ENCODE peak calls at places on chromosomes 13 and 19, in four cellular contexts. One of them, this sample, is unnamed.

GRCh38 chr13:75294110-75294509 is 187.9 kb downstream of the TBC1D4 start:
- DNase-seq in Peyer's patch: no peak
- DNase-seq in HCT116: no peak
- DNase-seq in body of pancreas: no peak
- DNase-seq in this sample: no peak

GRCh38 chr19:31347828-31348314 is 1.4 kb downstream of the TSHZ3 start:
- DNase-seq in Peyer's patch: no peak
- DNase-seq in HCT116: no peak
- DNase-seq in body of pancreas: no peak
- DNase-seq in this sample: no peak

GRCh38 chr13:32252812-32253440 is 62.2 kb downstream of the ZAR1L start:
- DNase-seq in HCT116: no peak
- DNase-seq in Peyer's patch: no peak
- DNase-seq in body of pancreas: no peak
- DNase-seq in this sample: no peak

GRCh38 chr13:30181856-30182651 is 125.3 kb downstream of the KATNAL1 start:
- DNase-seq in Peyer's patch: no peak
- DNase-seq in HCT116: no peak
- DNase-seq in body of pancreas: no peak
- DNase-seq in this sample: no peak

GRCh38 chr19:42965204-42965603 is 28.2 kb upstream of the PSG7 start:
- DNase-seq in Peyer's patch: no peak
- DNase-seq in HCT116: no peak
- DNase-seq in body of pancreas: no peak
- DNase-seq in this sample: no peak

GRCh38 chr13:31945202-31945978 is 86.2 kb upstream of the FRY start:
- DNase-seq in body of pancreas: peak; percentile 85
- DNase-seq in HCT116: no peak
- DNase-seq in Peyer's patch: no peak
- DNase-seq in this sample: peak; percentile 17

GRCh38 chr13:33235078-33235477 is 50.5 kb downstream of the STARD13 start:
- DNase-seq in HCT116: no peak
- DNase-seq in body of pancreas: peak; percentile 44
- DNase-seq in Peyer's patch: no peak
- DNase-seq in this sample: no peak

GRCh38 chr19:15466851-15467733 is 2.7 kb upstream of the RASAL3 start:
- DNase-seq in Peyer's patch: no peak
- DNase-seq in HCT116: no peak
- DNase-seq in body of pancreas: no peak
- DNase-seq in this sample: no peak

GRCh38 chr19:43784251-43784980 is 3.6 kb upstream of the KCNN4 start:
- DNase-seq in Peyer's patch: peak; percentile 61
- DNase-seq in HCT116: peak; percentile 77
- DNase-seq in body of pancreas: peak; percentile 33
- DNase-seq in this sample: no peak

GRCh38 chr13:110028311-110028710 is 241.9 kb upstream of the IRS2 start:
- DNase-seq in HCT116: no peak
- DNase-seq in Peyer's patch: no peak
- DNase-seq in body of pancreas: no peak
- DNase-seq in this sample: no peak

GRCh38 chr19:1851581-1852293 is 3.5 kb upstream of the REXO1 start:
- DNase-seq in body of pancreas: no peak
- DNase-seq in Peyer's patch: peak; percentile 67
- DNase-seq in HCT116: no peak
- DNase-seq in this sample: no peak

GRCh38 chr19:12956446-12957388 is at the start of gene GADD45GIP1:
- DNase-seq in Peyer's patch: peak; percentile 79
- DNase-seq in HCT116: peak; percentile 67
- DNase-seq in body of pancreas: peak; percentile 81
- DNase-seq in this sample: peak; percentile 44

GRCh38 chr19:11942843-11943108 is 17.9 kb downstream of the ZNF700 start:
- DNase-seq in body of pancreas: no peak
- DNase-seq in Peyer's patch: no peak
- DNase-seq in HCT116: no peak
- DNase-seq in this sample: no peak

GRCh38 chr19:11949201-11949600 is 15.6 kb upstream of the ZNF763 start:
- DNase-seq in Peyer's patch: no peak
- DNase-seq in HCT116: no peak
- DNase-seq in body of pancreas: no peak
- DNase-seq in this sample: no peak

GRCh38 chr19:11942008-11942842 is 17.3 kb downstream of the ZNF700 start:
- DNase-seq in Peyer's patch: no peak
- DNase-seq in HCT116: no peak
- DNase-seq in body of pancreas: no peak
- DNase-seq in this sample: no peak

GRCh38 chr19:11948646-11949045 is 16.2 kb upstream of the ZNF763 start:
- DNase-seq in body of pancreas: no peak
- DNase-seq in Peyer's patch: no peak
- DNase-seq in HCT116: no peak
- DNase-seq in this sample: no peak

DNA sequence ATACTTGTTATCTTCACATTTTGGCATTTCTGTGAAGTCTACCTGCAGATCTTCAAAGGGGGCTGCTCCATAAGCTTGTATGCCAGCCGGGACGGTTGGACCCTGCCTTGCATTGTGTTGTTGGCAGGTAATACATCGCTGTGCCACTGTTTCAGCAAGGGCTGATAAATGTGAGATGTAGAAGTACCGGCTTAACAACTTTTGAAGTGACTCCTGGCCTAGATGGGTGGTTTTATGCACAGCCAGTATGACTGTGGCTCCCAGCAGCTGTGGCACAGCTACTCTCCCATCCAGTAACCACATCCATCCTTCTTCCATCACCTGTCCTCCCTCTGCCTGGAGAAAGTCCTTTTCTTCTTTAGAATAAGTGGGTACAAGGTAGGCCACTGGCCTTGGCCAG is 19.7 kb downstream of the ZNF700 start:
- DNase-seq in Peyer's patch: no peak
- DNase-seq in HCT116: no peak
- DNase-seq in body of pancreas: no peak
- DNase-seq in this sample: no peak
- TF ChIP-seq POLR2A in Peyer's patch: no peak
- TF ChIP-seq POLR2A in HCT116: no peak
- TF ChIP-seq POLR2A in body of pancreas: no peak
- TF ChIP-seq POLR2A in this sample: no peak

DNA sequence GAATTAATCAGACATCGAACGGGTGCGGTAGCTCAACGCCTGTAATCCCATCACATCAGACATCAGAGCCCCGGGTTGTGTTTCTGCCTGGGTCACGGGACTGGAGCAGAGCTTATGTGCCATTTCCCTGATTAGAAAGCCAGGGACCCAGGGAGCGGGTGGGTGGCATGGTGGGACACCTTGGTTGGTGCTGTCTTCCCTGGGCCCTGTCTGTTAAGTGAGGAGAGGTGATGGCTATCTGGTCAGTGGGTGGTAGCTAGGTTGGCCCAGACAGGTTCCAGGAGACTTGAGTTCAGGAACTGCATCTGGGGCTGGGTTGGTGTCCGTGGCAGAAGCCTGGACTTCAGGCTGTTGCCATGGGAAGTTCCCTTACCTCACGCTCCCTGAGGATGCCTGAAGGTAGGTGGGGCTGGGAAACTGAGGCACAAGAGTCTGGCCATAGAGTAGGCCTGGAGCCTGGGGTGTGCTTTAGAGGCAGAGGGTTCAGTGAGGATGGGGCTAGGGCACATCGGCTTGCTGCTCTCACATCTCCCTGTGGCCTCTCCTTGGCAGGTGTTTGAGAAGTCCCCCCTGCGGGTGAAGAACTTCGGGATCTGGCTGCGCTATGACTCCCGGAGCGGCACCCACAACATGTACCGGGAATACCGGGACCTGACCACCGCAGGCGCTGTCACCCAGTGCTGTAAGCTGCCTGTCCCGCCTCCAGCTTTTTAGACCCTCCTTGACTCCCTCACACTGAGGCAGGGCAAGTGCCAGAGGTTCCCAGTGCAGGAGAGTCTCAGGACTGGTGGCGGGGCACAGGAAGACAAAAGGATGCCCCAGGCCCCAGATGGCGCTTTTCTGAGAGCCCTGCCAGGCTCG is 2.1 kb downstream of the RPL18A start:
- DNase-seq in HCT116: no peak
- DNase-seq in Peyer's patch: no peak
- DNase-seq in body of pancreas: no peak
- DNase-seq in this sample: no peak
- TF ChIP-seq POLR2A in HCT116: no peak
- TF ChIP-seq POLR2A in Peyer's patch: no peak
- TF ChIP-seq POLR2A in body of pancreas: no peak
- TF ChIP-seq POLR2A in this sample: no peak

GRCh38 chr19:35642798-35643254 is 1.3 kb downstream of the ETV2 start:
- DNase-seq in Peyer's patch: peak; percentile 24
- DNase-seq in HCT116: no peak
- DNase-seq in body of pancreas: no peak
- DNase-seq in this sample: no peak

GRCh38 chr19:35641515-35642151 is at the start of gene ETV2:
- DNase-seq in HCT116: no peak
- DNase-seq in body of pancreas: no peak
- DNase-seq in Peyer's patch: peak; percentile 64
- DNase-seq in this sample: no peak

GRCh38 chr19:35643255-35644205 is 2.0 kb downstream of the ETV2 start:
- DNase-seq in body of pancreas: peak; percentile 91
- DNase-seq in HCT116: peak; percentile 75
- DNase-seq in Peyer's patch: peak; percentile 90
- DNase-seq in this sample: peak; percentile 74

GRCh38 chr19:35644206-35644986 is 2.9 kb downstream of the ETV2 start:
- DNase-seq in HCT116: peak; percentile 93
- DNase-seq in Peyer's patch: peak; percentile 97
- DNase-seq in body of pancreas: peak; percentile 98
- DNase-seq in this sample: peak; percentile 96

GRCh38 chr19:35642312-35642711 is 767 bp downstream of the ETV2 start:
- DNase-seq in HCT116: no peak
- DNase-seq in Peyer's patch: no peak
- DNase-seq in body of pancreas: no peak
- DNase-seq in this sample: no peak
- TF ChIP-seq POLR2A in HCT116: no peak
- TF ChIP-seq POLR2A in Peyer's patch: no peak
- TF ChIP-seq POLR2A in body of pancreas: no peak
- TF ChIP-seq POLR2A in this sample: no peak

GRCh38 chr19:38741670-38742069 is 2.6 kb downstream of the CAPN12 start:
- DNase-seq in HCT116: no peak
- DNase-seq in body of pancreas: no peak
- DNase-seq in Peyer's patch: no peak
- DNase-seq in this sample: no peak
- TF ChIP-seq POLR2A in HCT116: no peak
- TF ChIP-seq POLR2A in body of pancreas: no peak
- TF ChIP-seq POLR2A in Peyer's patch: no peak
- TF ChIP-seq POLR2A in this sample: no peak

DNA sequence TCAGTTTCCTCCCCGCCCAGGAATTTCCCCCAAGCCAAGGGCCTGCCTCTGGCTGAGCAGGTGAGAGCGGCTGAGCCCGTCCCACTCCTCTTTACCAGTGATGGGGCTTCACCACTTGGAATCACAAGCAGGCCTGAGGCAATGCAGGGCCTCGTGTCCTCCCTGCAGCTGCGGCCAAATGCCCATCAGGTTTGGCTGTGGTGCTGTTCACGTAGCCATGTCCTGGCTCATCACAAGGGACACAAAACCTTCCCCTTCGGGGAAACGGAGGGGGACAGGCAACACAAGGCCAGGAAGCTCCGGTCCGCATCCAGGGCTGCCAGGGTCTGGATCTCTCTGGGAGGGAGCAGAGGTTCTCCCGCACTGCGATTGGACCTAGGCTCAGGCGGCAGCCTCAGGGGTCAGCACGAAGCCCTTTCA is 597 bp upstream of the SLC7A9 start:
- DNase-seq in body of pancreas: no peak
- DNase-seq in HCT116: no peak
- DNase-seq in Peyer's patch: no peak
- DNase-seq in this sample: no peak
- TF ChIP-seq POLR2A in body of pancreas: no peak
- TF ChIP-seq POLR2A in HCT116: no peak
- TF ChIP-seq POLR2A in Peyer's patch: no peak
- TF ChIP-seq POLR2A in this sample: no peak

GRCh38 chr19:46133101-46133627 is 8.7 kb upstream of the IGFL3 start:
- DNase-seq in body of pancreas: peak; percentile 50
- DNase-seq in HCT116: peak; percentile 73
- DNase-seq in Peyer's patch: no peak
- DNase-seq in this sample: peak; percentile 67
- TF ChIP-seq POLR2A in body of pancreas: peak; percentile 25
- TF ChIP-seq POLR2A in HCT116: peak; percentile 78
- TF ChIP-seq POLR2A in Peyer's patch: no peak
- TF ChIP-seq POLR2A in this sample: no peak

DNA sequence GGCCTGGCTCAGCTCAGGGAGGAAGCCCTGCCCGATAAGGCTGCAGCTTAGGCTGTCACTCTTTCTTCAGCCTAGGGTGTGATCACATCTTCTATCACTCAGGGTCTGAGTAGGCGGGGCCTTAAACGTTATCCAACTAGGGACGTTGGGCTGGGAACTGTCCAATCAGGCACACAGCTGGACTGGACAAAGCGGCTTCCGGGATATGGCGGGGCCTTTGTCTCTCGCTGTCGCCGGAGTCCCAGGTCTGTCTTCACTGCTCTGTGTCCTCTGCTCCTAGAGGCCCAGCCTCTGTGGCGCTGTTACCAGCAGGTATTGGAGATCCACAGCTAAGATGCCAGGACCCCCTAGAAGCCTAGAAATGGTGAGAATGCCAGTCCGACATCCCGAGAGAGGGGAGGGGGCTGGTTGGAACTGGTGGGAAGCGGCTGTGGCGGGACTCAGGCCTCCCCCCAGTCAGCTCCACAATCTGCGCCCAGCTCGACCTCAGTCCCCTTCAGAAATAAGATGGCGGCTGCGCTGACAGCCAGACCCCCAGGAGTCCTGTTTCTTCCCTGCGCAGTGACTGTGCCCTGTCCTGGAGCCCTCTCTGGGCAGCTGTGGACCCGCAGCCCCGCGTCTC is at the start of gene ZNF254:
- DNase-seq in body of pancreas: peak; percentile 94
- DNase-seq in Peyer's patch: peak; percentile 90
- DNase-seq in HCT116: no peak
- DNase-seq in this sample: peak; percentile 92
- TF ChIP-seq POLR2A in body of pancreas: peak; percentile 91
- TF ChIP-seq POLR2A in Peyer's patch: peak; percentile 58
- TF ChIP-seq POLR2A in HCT116: no peak
- TF ChIP-seq POLR2A in this sample: peak; percentile 58

This sample was measured in prostate gland.